ENCODE peak calls at places on chromosomes 13 and 19, in four cellular contexts. H is heart left ventricle, F is T-helper 1 cell, O is fibroblast of pulmonary artery. V is an unnamed sample.

GRCh38 chr19:2193807-2194206 is 30.1 kb downstream of the DOT1L start:
- DNase-seq in O (no peak), H (no peak), F (no peak), V (no peak)

GRCh38 chr13:30619731-30620130 is 2.0 kb downstream of the USPL1 start:
- DNase-seq in H (no peak), O (no peak), F (no peak), V (no peak)

GRCh38 chr19:46745521-46746280 is at the start of gene FKRP:
- DNase-seq in O (no peak), H (peak), F (no peak), V (no peak)

GRCh38 chr13:74372511-74372910 is 238.3 kb upstream of the KLF12 start:
- DNase-seq in O (peak), H (no peak), F (no peak), V (no peak)

GRCh38 chr13:113441661-113442060 is 11.6 kb downstream of the ADPRHL1 start:
- DNase-seq in F (no peak), H (peak), O (no peak), V (no peak)

GRCh38 chr19:40674291-40674690 is 16.2 kb downstream of the NUMBL start:
- DNase-seq in O (no peak), H (no peak), F (no peak), V (no peak)

GRCh38 chr13:81957121-81957520 is 1616.2 kb upstream of the SPRY2 start:
- DNase-seq in H (no peak), O (no peak), F (no peak), V (no peak)

GRCh38 chr19:5655412-5655811 is 24.9 kb downstream of the MICOS13 start:
- DNase-seq in O (no peak), F (no peak), H (no peak), V (no peak)

GRCh38 chr19:1130801-1131717 is 27.3 kb downstream of the GPX4 start:
- DNase-seq in O (no peak), F (peak), H (no peak), V (peak)

GRCh38 chr19:12939292-12939606 is 840 bp downstream of the CALR start:
- DNase-seq in F (peak), O (peak), H (no peak), V (no peak)

GRCh38 chr13:51895906-51896888 is 34.4 kb downstream of the CCDC70 start:
- DNase-seq in H (peak), F (peak), O (peak), V (peak)

GRCh38 chr19:43476606-43477005 is 11.2 kb upstream of the LYPD3 start:
- DNase-seq in O (peak), H (no peak), F (no peak), V (no peak)

GRCh38 chr19:43725468-43725867 is 9.6 kb downstream of the IRGC start:
- DNase-seq in O (peak), F (no peak), H (peak), V (no peak)

GRCh38 chr13:113849546-113849945 is 14.3 kb downstream of the GAS6 start:
- DNase-seq in F (no peak), H (no peak), O (no peak), V (no peak)

GRCh38 chr19:48754950-48755645 is at the start of gene FGF21:
- DNase-seq in H (peak), O (no peak), F (no peak), V (no peak)

GRCh38 chr13:20873348-20873747 is 29.2 kb downstream of the XPO4 start:
- DNase-seq in O (peak), F (no peak), H (no peak), V (no peak)

GRCh38 chr13:76717092-76717491 is 169.1 kb downstream of the KCTD12 start:
- DNase-seq in O (no peak), H (no peak), F (no peak), V (no peak)

GRCh38 chr13:27962982-27963381 is 6.1 kb downstream of the CDX2 start:
- DNase-seq in H (no peak), O (no peak), F (no peak), V (no peak)

GRCh38 chr13:66001136-66001535 is 1229.0 kb downstream of the PCDH9 start:
- DNase-seq in F (no peak), H (no peak), O (no peak), V (no peak)

GRCh38 chr13:91313103-91313502 is 34.4 kb upstream of the MIR17HG start:
- DNase-seq in F (peak), O (peak), H (no peak), V (peak)

GRCh38 chr13:34300559-34300958 is 482.6 kb downstream of the RFC3 start:
- DNase-seq in H (no peak), O (no peak), F (no peak), V (no peak)

GRCh38 chr19:10145031-10145430 is 25.3 kb upstream of the EIF3G start:
- DNase-seq in O (no peak), H (no peak), F (no peak), V (no peak)

GRCh38 chr19:35712910-35713845 is 4.6 kb upstream of the KMT2B start:
- DNase-seq in F (peak), H (no peak), O (no peak), V (no peak)

GRCh38 chr19:33988601-33989000 is 183.7 kb upstream of the LSM14A start:
- DNase-seq in F (no peak), O (no peak), H (no peak), V (no peak)

GRCh38 chr19:13154241-13154778 is 4.1 kb downstream of the IER2 start:
- DNase-seq in H (peak), F (peak), O (peak), V (no peak)

GRCh38 chr13:78649997-78650724 is 8.8 kb downstream of the OBI1 start:
- DNase-seq in F (no peak), O (no peak), H (no peak), V (no peak)

GRCh38 chr13:43786766-43787517 is at the start of gene ENOX1:
- DNase-seq in F (peak), H (peak), O (peak), V (no peak)

GRCh38 chr19:53696951-53697350 is 65.2 kb downstream of the DPRX start:
- DNase-seq in H (no peak), F (no peak), O (peak), V (no peak)

GRCh38 chr19:7426986-7427385 is 61.8 kb downstream of the PEX11G start:
- DNase-seq in F (peak), O (no peak), H (no peak), V (no peak)

GRCh38 chr19:3507371-3508120 is 1.4 kb downstream of the FZR1 start:
- DNase-seq in F (peak), O (no peak), H (no peak), V (peak)

GRCh38 chr13:44385401-44385800 is 11.8 kb downstream of the SERP2 start:
- DNase-seq in H (no peak), F (no peak), O (peak), V (no peak)

V was measured in T follicular helper cell.